ENCODE peak calls at places on chromosomes 5 and 9, in eight cellular contexts. W, Y, M, J, F, A, P and O are unnamed samples.

GRCh38 chr9:72489986-72490385 is 31.4 kb upstream of the TMC1 start:
- DNase-seq in P (no peak), M (no peak), A (no peak), W (no peak), F (no peak), J (no peak), Y (no peak), O (no peak)

GRCh38 chr5:80255752-80256479 is at the start of gene SERINC5:
- DNase-seq in P (peak), M (peak), W (peak), A (peak), J (no peak), Y (peak), F (peak), O (peak)

GRCh38 chr5:153617190-153617589 is 126.7 kb downstream of the GRIA1 start:
- DNase-seq in J (no peak), F (no peak), P (peak), M (no peak), Y (no peak), A (no peak), W (no peak), O (no peak)

GRCh38 chr5:9269024-9269423 is 276.9 kb downstream of the SEMA5A start:
- DNase-seq in F (peak), Y (no peak), J (no peak), M (no peak), P (no peak), A (no peak), W (no peak), O (no peak)

GRCh38 chr9:138078846-138079245 is 201.3 kb downstream of the CACNA1B start:
- DNase-seq in P (no peak), F (peak), Y (no peak), M (no peak), J (no peak), W (no peak), A (no peak), O (no peak)

GRCh38 chr5:17326600-17327037 is 109.2 kb downstream of the BASP1 start:
- DNase-seq in J (no peak), F (no peak), Y (no peak), A (no peak), P (no peak), M (no peak), W (no peak), O (no peak)

GRCh38 chr5:143921525-143922311 is 109.8 kb downstream of the HMHB1 start:
- DNase-seq in W (no peak), P (peak), M (no peak), J (no peak), A (no peak), Y (no peak), F (no peak), O (no peak)

GRCh38 chr9:69758001-69758730 is 1.6 kb downstream of the PTAR1 start:
- DNase-seq in W (no peak), F (no peak), Y (no peak), J (no peak), P (peak), M (no peak), A (no peak), O (no peak)

GRCh38 chr9:119009253-119009652 is 360.0 kb downstream of the BRINP1 start:
- DNase-seq in W (no peak), M (no peak), Y (no peak), J (no peak), P (no peak), A (no peak), F (no peak), O (no peak)

DNA sequence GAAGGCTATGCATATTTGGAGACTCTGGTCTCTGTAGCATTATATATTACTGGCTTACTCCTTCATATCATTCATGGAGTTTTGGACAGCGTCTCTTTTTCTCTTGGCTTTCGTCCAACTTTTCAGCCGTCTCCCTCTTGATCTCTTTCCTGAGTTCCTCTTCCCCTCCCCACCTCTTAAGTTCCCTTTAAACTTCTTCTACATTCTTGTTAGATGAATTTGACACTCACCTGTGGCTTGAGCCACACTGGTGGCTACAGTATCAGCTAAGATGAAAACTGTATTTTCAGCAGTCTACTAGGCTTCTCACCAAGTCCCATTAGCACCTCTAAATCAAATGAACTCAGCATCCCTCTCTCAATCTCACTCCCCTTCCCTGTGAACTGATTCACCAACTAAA is 128.1 kb downstream of the STARD4 start:
- DNase-seq in P (peak), W (no peak), M (no peak), A (no peak), F (no peak), J (no peak), Y (no peak), O (no peak)
- TF ChIP-seq CTCF in P (no peak), W (no peak), M (no peak), A (no peak), F (no peak), J (no peak), Y (no peak), O (no peak)

DNA sequence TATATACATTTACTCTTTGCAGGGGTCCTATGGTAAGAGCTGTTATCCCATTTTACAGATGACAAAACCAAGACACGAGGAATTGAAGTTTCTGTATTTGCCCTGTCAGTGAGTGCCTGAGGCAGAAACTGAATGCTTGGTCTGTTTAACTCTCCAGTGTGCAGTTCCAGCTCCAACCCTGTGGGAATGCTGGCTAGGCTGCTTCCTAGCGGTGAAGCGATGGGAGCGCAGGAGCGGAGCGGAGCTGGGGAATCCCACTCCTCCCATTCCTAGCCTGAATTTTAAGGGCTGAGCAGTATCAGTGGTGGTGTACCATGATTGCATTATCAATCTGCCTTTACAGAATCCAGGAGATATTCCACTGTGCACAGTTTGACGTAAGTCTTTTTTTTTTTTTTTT is 202.3 kb downstream of the LRRC70 start:
- DNase-seq in J (no peak), A (no peak), F (no peak), M (no peak), Y (no peak), P (no peak), W (no peak), O (no peak)
- TF ChIP-seq CTCF in J (no peak), A (no peak), F (no peak), M (no peak), Y (no peak), P (no peak), W (no peak), O (no peak)

GRCh38 chr9:85483214-85483613 is 258.5 kb downstream of the AGTPBP1 start:
- DNase-seq in Y (no peak), P (no peak), A (no peak), W (no peak), M (no peak), J (no peak), F (no peak), O (no peak)
- TF ChIP-seq CTCF in Y (no peak), P (no peak), A (no peak), W (peak), M (no peak), J (no peak), F (peak), O (no peak)

DNA sequence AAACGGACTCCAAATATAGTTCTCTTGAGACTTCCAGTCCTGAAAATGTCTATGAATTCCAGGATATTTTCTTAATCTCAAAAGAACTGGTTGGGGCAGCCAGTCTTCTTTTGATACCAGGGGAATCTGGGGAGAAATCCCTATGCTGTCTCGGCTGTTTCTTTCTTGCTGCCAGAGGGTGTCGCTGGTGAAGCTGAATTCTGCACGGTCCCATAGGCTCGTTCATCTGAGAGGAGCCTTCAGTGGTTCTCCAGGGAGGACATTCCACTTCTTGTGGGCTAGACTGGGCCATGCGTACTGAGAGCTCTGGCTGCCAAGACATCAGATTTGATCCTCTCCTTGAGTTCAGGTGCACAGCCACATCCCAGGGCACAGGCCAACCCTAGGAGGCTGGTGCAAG is 155.0 kb upstream of the CLINT1 start:
- DNase-seq in P (peak), Y (no peak), W (no peak), J (no peak), A (no peak), F (no peak), M (peak), O (peak)
- TF ChIP-seq CTCF in P (peak), Y (peak), W (peak), J (peak), A (no peak), F (peak), M (no peak), O (peak)

DNA sequence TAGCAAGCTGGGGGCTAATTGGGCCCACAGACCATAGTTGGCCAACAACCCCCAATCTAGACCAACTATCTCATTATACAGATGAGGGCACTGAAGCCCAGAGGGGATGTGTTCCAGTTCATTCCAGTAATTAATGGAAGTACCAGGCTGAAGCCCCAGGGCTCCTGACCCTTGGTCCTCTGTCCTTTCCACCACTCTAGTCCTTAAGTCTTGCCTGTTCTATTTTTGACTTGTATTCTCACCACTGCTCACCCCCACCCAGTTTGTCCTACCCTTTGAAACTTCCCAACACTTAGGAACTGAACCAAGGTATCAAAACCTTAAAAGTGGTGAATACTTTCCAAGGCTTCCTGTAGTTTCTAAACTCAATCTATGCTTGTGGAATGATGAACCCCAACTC is 407.4 kb downstream of the ENC1 start:
- DNase-seq in P (no peak), F (no peak), J (no peak), M (no peak), A (no peak), Y (no peak), W (no peak), O (no peak)
- TF ChIP-seq CTCF in P (no peak), F (no peak), J (no peak), M (no peak), A (no peak), Y (no peak), W (no peak), O (no peak)

GRCh38 chr9:17588395-17588794 is 9.5 kb downstream of the SH3GL2 start:
- DNase-seq in F (no peak), A (no peak), Y (no peak), W (no peak), M (no peak), P (no peak), J (no peak), O (no peak)

GRCh38 chr9:17589771-17590170 is 10.9 kb downstream of the SH3GL2 start:
- DNase-seq in J (no peak), A (no peak), Y (no peak), W (no peak), M (no peak), P (no peak), F (no peak), O (no peak)

DNA sequence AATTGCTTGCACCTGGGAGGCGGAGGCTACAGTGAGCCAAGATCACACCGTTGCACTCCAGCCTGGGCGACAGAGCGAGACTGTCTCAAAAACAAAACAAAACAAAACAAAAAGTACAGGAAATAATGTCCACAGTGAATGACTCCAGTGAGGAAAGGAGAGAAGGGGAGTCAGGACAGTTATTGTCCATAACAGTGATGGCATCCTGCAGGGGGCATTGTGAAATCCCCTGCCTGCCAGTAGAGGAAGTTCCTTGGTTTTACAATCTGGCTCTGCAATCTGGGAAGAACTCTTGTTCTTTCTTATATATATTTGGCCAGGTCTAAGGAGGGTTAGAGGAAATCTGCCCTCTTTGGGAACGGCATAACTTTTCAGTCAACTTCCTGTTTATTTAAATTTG is 8.2 kb downstream of the SH3GL2 start:
- DNase-seq in W (no peak), A (no peak), J (no peak), P (no peak), F (no peak), M (peak), Y (no peak), O (no peak)
- TF ChIP-seq CTCF in W (no peak), A (no peak), J (no peak), P (no peak), F (peak), M (no peak), Y (no peak), O (no peak)

GRCh38 chr9:130768265-130768664 is 66.8 kb upstream of the ABL1 start:
- DNase-seq in F (no peak), A (no peak), Y (no peak), W (no peak), J (no peak), P (peak), M (peak), O (no peak)

GRCh38 chr9:130766904-130767262 is 68.2 kb upstream of the ABL1 start:
- DNase-seq in J (no peak), M (no peak), F (no peak), A (no peak), P (no peak), W (no peak), Y (no peak), O (no peak)

GRCh38 chr9:130765135-130766030 is 69.7 kb upstream of the ABL1 start:
- DNase-seq in W (no peak), P (peak), F (no peak), M (no peak), A (no peak), Y (peak), J (no peak), O (peak)

GRCh38 chr9:130763585-130764200 is 70.1 kb downstream of the EXOSC2 start:
- DNase-seq in M (no peak), A (no peak), Y (no peak), J (no peak), W (no peak), P (no peak), F (no peak), O (no peak)

DNA sequence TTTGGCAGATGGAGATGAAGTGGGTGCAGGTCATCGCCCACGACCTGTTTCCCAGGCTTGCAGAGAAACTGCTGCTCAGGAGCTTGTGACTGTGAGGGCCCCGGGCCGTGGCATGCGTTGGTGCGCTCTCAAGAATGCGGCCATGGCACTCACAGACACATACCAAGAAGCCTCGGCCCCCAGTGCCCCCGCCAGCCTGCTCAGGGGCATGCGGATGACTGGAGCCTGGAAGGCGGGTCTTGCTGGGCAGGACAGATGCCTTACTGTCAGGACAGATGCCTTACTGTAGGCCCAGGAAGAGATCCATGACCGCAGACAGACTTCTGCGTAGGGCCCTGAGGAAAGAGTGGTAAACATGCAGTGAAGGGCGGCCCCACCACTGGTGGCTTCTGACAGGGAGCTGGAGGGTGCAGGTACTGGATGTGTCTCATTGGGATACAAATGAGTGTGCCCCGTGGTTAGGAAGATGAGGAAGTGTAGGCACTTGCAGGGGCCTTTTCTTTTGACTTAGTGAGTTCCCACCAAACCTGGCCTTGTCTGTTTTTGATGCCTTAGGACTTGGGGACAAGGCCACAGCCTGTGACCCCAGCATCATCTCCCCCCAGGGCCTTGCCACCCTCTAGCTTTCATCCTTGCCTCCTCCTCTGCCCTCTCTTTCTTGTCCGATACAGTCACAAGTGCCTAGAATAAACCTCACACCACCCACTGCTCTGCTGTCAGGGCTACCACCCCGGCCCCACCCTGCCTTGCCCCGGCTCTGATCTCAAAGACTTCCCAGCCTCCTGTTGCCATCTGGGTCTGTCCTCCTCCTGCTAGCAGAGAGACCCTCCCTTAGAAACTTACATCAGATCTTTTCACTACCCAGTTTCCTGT is 68.8 kb upstream of the ABL1 start:
- DNase-seq in F (no peak), P (no peak), J (no peak), M (no peak), A (no peak), W (no peak), Y (no peak), O (no peak)
- TF ChIP-seq CTCF in F (no peak), P (no peak), J (no peak), M (no peak), A (no peak), W (no peak), Y (no peak), O (no peak)

GRCh38 chr5:60959156-60959555 is 14.2 kb downstream of the NDUFAF2 start:
- DNase-seq in P (peak), J (no peak), A (no peak), W (no peak), F (peak), Y (no peak), M (no peak), O (no peak)

GRCh38 chr5:60958088-60958487 is 13.1 kb downstream of the NDUFAF2 start:
- DNase-seq in W (no peak), Y (no peak), J (no peak), M (no peak), A (no peak), F (no peak), P (no peak), O (no peak)

GRCh38 chr5:60958712-60959111 is 13.7 kb downstream of the NDUFAF2 start:
- DNase-seq in J (no peak), F (no peak), P (no peak), M (no peak), A (no peak), W (no peak), Y (no peak), O (no peak)

GRCh38 chr5:60961685-60962084 is 16.7 kb downstream of the NDUFAF2 start:
- DNase-seq in J (no peak), W (no peak), Y (no peak), M (no peak), P (peak), F (no peak), A (no peak), O (no peak)

GRCh38 chr5:60960591-60960990 is 15.6 kb downstream of the NDUFAF2 start:
- DNase-seq in M (no peak), P (peak), J (no peak), Y (no peak), W (no peak), F (peak), A (no peak), O (no peak)
- TF ChIP-seq CTCF in M (peak), P (peak), J (peak), Y (peak), W (peak), F (peak), A (no peak), O (peak)

DNA sequence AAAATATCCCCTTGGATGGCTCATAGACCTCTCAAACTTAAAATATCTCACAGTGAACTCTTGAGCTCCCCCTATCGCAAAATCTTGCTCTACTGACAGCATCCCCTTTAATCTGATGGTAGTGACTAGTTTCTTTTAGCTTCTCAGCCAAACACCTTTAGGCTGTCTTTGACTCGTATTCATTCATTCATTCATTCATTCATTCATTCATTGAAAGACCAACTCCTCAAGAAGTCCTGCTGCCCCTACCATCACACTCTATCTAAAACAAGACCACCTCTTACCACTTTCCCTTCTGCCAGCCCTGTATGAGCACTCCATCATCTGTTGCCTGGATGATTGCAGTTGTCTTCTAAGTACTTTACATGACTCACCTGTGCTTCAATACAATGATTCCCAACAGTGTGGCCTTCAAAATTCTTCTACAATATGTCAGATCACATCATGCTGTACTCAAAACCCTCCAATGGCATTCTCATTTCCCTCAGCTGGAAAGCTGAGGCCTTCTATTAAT is 46.8 kb downstream of the ITGA2 start:
- DNase-seq in A (no peak), P (peak), Y (no peak), W (no peak), J (no peak), F (no peak), M (peak), O (peak)
- TF ChIP-seq CTCF in A (no peak), P (peak), Y (peak), W (peak), J (peak), F (peak), M (peak), O (peak)